ENCODE peak calls at places on chromosomes 13 and 19, in five cellular contexts. B is BJ, H is AG09319, Z is epithelial cell of prostate, N is ovary. Y is an unnamed sample.

GRCh38 chr19:16655727-16656126 is 4.2 kb downstream of the SMIM7 start:
- DNase-seq in H (no peak), B (no peak), Z (no peak), N (no peak), Y (no peak)

GRCh38 chr13:31012285-31013024 is 80.0 kb downstream of the TEX26 start:
- DNase-seq in Z (no peak), B (no peak), N (no peak), H (no peak), Y (no peak)

GRCh38 chr19:46868444-46868843 is 7.6 kb downstream of the ARHGAP35 start:
- DNase-seq in Z (no peak), H (no peak), N (no peak), B (no peak), Y (no peak)

GRCh38 chr19:30076101-30076551 is 134.1 kb downstream of the URI1 start:
- DNase-seq in Z (no peak), B (no peak), H (no peak), N (no peak), Y (no peak)

GRCh38 chr19:7645656-7646425 is 8.9 kb downstream of the STXBP2 start:
- DNase-seq in Z (no peak), H (no peak), B (no peak), N (no peak), Y (no peak)

GRCh38 chr19:1082165-1082927 is 12.8 kb downstream of the POLR2E start:
- DNase-seq in Z (peak), H (no peak), N (no peak), B (no peak), Y (no peak)

GRCh38 chr13:26985285-26985878 is 186.2 kb downstream of the USP12 start:
- DNase-seq in B (no peak), Z (peak), N (peak), H (peak), Y (peak)

GRCh38 chr13:49112782-49113525 is 107.2 kb upstream of the MLNR start:
- DNase-seq in N (no peak), H (no peak), Z (no peak), B (no peak), Y (no peak)

GRCh38 chr19:48403606-48404005 is 10.1 kb downstream of the GRIN2D start:
- DNase-seq in H (no peak), N (no peak), Z (no peak), B (no peak), Y (no peak)

GRCh38 chr13:20715340-20715732 is 11.8 kb downstream of the IL17D start:
- DNase-seq in Z (no peak), N (no peak), H (no peak), B (no peak), Y (no peak)

GRCh38 chr13:30216111-30216510 is 91.2 kb downstream of the KATNAL1 start:
- DNase-seq in H (no peak), Z (no peak), N (no peak), B (no peak), Y (no peak)

GRCh38 chr19:19461671-19462622 is 53.4 kb downstream of the TSSK6 start:
- DNase-seq in N (peak), B (no peak), H (no peak), Z (no peak), Y (no peak)

GRCh38 chr19:13118424-13119193 is 545 bp downstream of the NACC1 start:
- DNase-seq in B (no peak), Z (no peak), N (peak), H (no peak), Y (no peak)

GRCh38 chr13:20033486-20033885 is 75.0 kb downstream of the ZMYM2 start:
- DNase-seq in N (no peak), Z (no peak), B (no peak), H (no peak), Y (no peak)

GRCh38 chr13:46846736-46847135 is 49.8 kb upstream of the ESD start:
- DNase-seq in Z (no peak), B (no peak), H (no peak), N (no peak), Y (no peak)

GRCh38 chr13:43319617-43320444 is 296.4 kb downstream of the DNAJC15 start:
- DNase-seq in H (no peak), N (no peak), Z (no peak), B (no peak), Y (no peak)

GRCh38 chr19:6186435-6186834 is 51.0 kb downstream of the ACSBG2 start:
- DNase-seq in B (no peak), N (no peak), Z (no peak), H (no peak), Y (no peak)

GRCh38 chr19:17755977-17756670 is 4.8 kb downstream of the FCHO1 start:
- DNase-seq in Z (no peak), N (no peak), H (no peak), B (no peak), Y (no peak)

GRCh38 chr13:27489456-27489855 is 39.1 kb upstream of the MTIF3 start:
- DNase-seq in B (no peak), N (no peak), H (no peak), Z (no peak), Y (no peak)

GRCh38 chr13:72983085-72983768 is 75.6 kb upstream of the KLF5 start:
- DNase-seq in N (peak), B (peak), H (peak), Z (no peak), Y (no peak)

GRCh38 chr13:36323951-36324566 is 22.1 kb downstream of the SPART start:
- DNase-seq in Z (no peak), N (no peak), H (no peak), B (peak), Y (no peak)

GRCh38 chr13:107817652-107818287 is 397.6 kb downstream of the LIG4 start:
- DNase-seq in N (no peak), B (no peak), H (no peak), Z (no peak), Y (no peak)

GRCh38 chr19:13770013-13770635 is 4.1 kb upstream of the C19orf53 start:
- DNase-seq in H (no peak), N (no peak), B (no peak), Z (no peak), Y (no peak)

GRCh38 chr13:86020350-86021002 is 221.3 kb upstream of the SLITRK6 start:
- DNase-seq in Z (peak), N (no peak), B (no peak), H (peak), Y (no peak)

GRCh38 chr19:54172413-54172763 is 572 bp downstream of the TMC4 start:
- DNase-seq in Z (no peak), N (no peak), B (no peak), H (no peak), Y (no peak)

GRCh38 chr19:46935066-46935663 is 74.4 kb downstream of the ARHGAP35 start:
- DNase-seq in Z (no peak), H (no peak), B (no peak), N (no peak), Y (no peak)

GRCh38 chr13:49376121-49376520 is 67.7 kb downstream of the CAB39L start:
- DNase-seq in B (no peak), N (no peak), H (no peak), Z (no peak), Y (no peak)

GRCh38 chr13:29402168-29402621 is 193.3 kb downstream of the SLC7A1 start:
- DNase-seq in Z (peak), B (no peak), N (peak), H (no peak), Y (no peak)

GRCh38 chr19:17488593-17489391 is 18.5 kb downstream of the SLC27A1 start:
- DNase-seq in B (no peak), H (no peak), Z (no peak), N (no peak), Y (no peak)

GRCh38 chr13:114283581-114283980 is 2.2 kb downstream of the UPF3A start:
- DNase-seq in Z (no peak), N (no peak), B (no peak), H (no peak), Y (no peak)

GRCh38 chr19:12703056-12703455 is 6.6 kb upstream of the FBXW9 start:
- DNase-seq in N (no peak), B (no peak), H (no peak), Z (no peak), Y (no peak)

GRCh38 chr19:48624791-48625723 is 5.8 kb downstream of the SPHK2 start:
- DNase-seq in B (no peak), N (no peak), Z (no peak), H (no peak), Y (no peak)

GRCh38 chr19:17113127-17113785 is 37.7 kb downstream of the MYO9B start:
- DNase-seq in H (no peak), N (no peak), Z (no peak), B (no peak), Y (no peak)

GRCh38 chr19:43354305-43354627 is 780 bp downstream of the CD177 start:
- DNase-seq in N (no peak), B (no peak), Z (no peak), H (no peak), Y (no peak)

GRCh38 chr19:41928221-41928683 is at the start of gene ERFL:
- DNase-seq in B (no peak), H (no peak), N (no peak), Z (no peak), Y (peak)

GRCh38 chr19:46785054-46785979 is 3.1 kb downstream of the SLC1A5 start:
- DNase-seq in Z (no peak), H (no peak), N (no peak), B (no peak), Y (no peak)

GRCh38 chr19:34926361-34926684 is 380 bp upstream of the ZNF30 start:
- DNase-seq in N (no peak), Z (no peak), H (no peak), B (no peak), Y (no peak)

GRCh38 chr13:97710797-97711196 is 242.7 kb upstream of the IPO5 start:
- DNase-seq in B (no peak), H (no peak), N (no peak), Z (no peak), Y (no peak)

GRCh38 chr13:20546559-20546958 is 20.4 kb upstream of the IFT88 start:
- DNase-seq in N (no peak), H (no peak), Z (no peak), B (no peak), Y (no peak)

GRCh38 chr13:46181799-46182490 is at the start of gene LCP1:
- DNase-seq in B (no peak), N (no peak), Z (no peak), H (no peak), Y (no peak)